ENCODE peak calls at places on chromosomes 5 and 9, in ten cellular contexts. G is AG04450, D is gastrocnemius medialis, J is coronary artery, K is fibroblast of lung, S is right lobe of liver, M is uterus, U is thyroid gland, I is A549, C is cardiac fibroblast. V is an unnamed sample.
A peak's percentile ranks its signal among the peaks of the same experiment; 100 is the strongest.

GRCh38 chr5:5134107-5134506 is 6.0 kb upstream of the ADAMTS16 start:
- DNase-seq in G (no peak), D (no peak), J (no peak), K (no peak), S (no peak), M (no peak), U (no peak), I (no peak), C (no peak), V (no peak)

GRCh38 chr9:2023532-2023931 is 8.4 kb downstream of the SMARCA2 start:
- DNase-seq in G (no peak), D (no peak), J (no peak), K (no peak), S (no peak), M (no peak), U (no peak), I (no peak), C (no peak), V (no peak)

GRCh38 chr9:70567511-70567910 is 153.1 kb upstream of the KLF9 start:
- DNase-seq in G (no peak), D (no peak), J (no peak), K (no peak), S (no peak), M (no peak), U (no peak), I (no peak), C (no peak), V (no peak)

GRCh38 chr9:91026266-91026665 is 224.6 kb downstream of the SYK start:
- DNase-seq in G (no peak), D (no peak), J (peak; percentile 36), K (no peak), S (no peak), M (no peak), U (no peak), I (no peak), C (no peak), V (no peak)

GRCh38 chr5:43396762-43397304 is 15.4 kb downstream of the CCL28 start:
- DNase-seq in G (no peak), D (no peak), J (no peak), K (peak; percentile 21), S (peak; percentile 70), M (peak; percentile 43), U (peak; percentile 85), I (no peak), C (peak; percentile 28), V (peak; percentile 78)

GRCh38 chr5:157327771-157328170 is 61.8 kb downstream of the CYFIP2 start:
- DNase-seq in G (no peak), D (no peak), J (no peak), K (no peak), S (no peak), M (no peak), U (no peak), I (no peak), C (no peak), V (no peak)

GRCh38 chr9:132114102-132114707 is 34.5 kb upstream of the MED27 start:
- DNase-seq in G (peak; percentile 23), D (no peak), J (no peak), K (peak; percentile 57), S (peak; percentile 55), M (peak; percentile 27), U (peak; percentile 76), I (peak; percentile 59), C (peak; percentile 56), V (peak; percentile 44)

GRCh38 chr5:170179626-170180025 is 53.2 kb upstream of the C5orf58 start:
- DNase-seq in G (no peak), D (no peak), J (no peak), K (no peak), S (no peak), M (no peak), U (no peak), I (no peak), C (no peak), V (no peak)

GRCh38 chr5:32916648-32917047 is 205.5 kb downstream of the NPR3 start:
- DNase-seq in G (peak; percentile 2), D (no peak), J (no peak), K (peak; percentile 29), S (peak; percentile 46), M (no peak), U (peak; percentile 70), I (peak; percentile 13), C (peak; percentile 67), V (no peak)

GRCh38 chr9:3741729-3742128 is 215.9 kb upstream of the RFX3 start:
- DNase-seq in G (no peak), D (no peak), J (no peak), K (no peak), S (no peak), M (no peak), U (no peak), I (no peak), C (no peak), V (no peak)

GRCh38 chr9:93121316-93122241 is 12.5 kb downstream of the NINJ1 start:
- DNase-seq in G (no peak), D (peak; percentile 13), J (peak; percentile 69), K (no peak), S (peak; percentile 49), M (peak; percentile 19), U (peak; percentile 0), I (no peak), C (no peak), V (no peak)

DNA sequence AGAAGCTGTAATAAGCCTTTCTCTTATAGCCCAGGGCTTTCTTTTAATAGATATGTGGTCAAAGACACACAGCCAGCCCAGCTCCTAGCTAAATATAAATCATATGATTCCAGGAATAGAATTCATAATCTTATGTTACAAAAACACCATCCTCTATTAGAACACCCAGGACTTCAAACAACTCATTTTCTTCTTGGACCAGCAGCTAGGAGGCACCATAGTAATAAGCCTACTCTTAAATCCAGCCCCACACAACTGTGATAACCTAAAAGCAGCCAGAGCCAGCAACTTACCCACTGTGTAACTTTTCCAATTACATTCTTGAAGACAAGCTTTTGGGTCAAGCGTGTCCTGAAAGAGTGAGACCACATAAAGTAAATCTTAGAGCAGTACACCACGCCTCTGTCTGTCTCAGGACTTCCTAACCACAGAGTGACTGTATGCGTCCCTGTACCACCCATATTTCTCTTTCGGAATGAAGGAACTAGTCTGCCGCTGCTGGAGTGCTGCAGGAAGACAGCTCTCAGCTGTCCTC is 223.8 kb downstream of the TLE1 start:
- DNase-seq in G (no peak), D (peak; percentile 45), J (no peak), K (peak; percentile 20), S (no peak), M (no peak), U (no peak), I (no peak), C (peak; percentile 35), V (no peak)
- TF ChIP-seq CTCF in G (peak; percentile 37), D (peak; percentile 46), J (no peak), K (peak; percentile 40), S (peak; percentile 23), M (no peak), U (no peak), I (no peak), C (no peak), V (no peak)

GRCh38 chr5:161851691-161852299 is 3.9 kb downstream of the GABRA1 start:
- DNase-seq in G (no peak), D (no peak), J (no peak), K (no peak), S (no peak), M (no peak), U (no peak), I (peak; percentile 2), C (peak; percentile 17), V (no peak)
- TF ChIP-seq CTCF in G (no peak), D (no peak), J (no peak), K (no peak), S (peak; percentile 27), M (no peak), U (no peak), I (peak; percentile 41), C (peak; percentile 28), V (no peak)

GRCh38 chr5:68475476-68475875 is 259.9 kb downstream of the PIK3R1 start:
- DNase-seq in G (no peak), D (no peak), J (no peak), K (no peak), S (no peak), M (no peak), U (no peak), I (no peak), C (no peak), V (no peak)

GRCh38 chr5:68478306-68479091 is 262.9 kb downstream of the PIK3R1 start:
- DNase-seq in G (no peak), D (no peak), J (no peak), K (peak; percentile 62), S (no peak), M (no peak), U (no peak), I (no peak), C (peak; percentile 38), V (no peak)

GRCh38 chr5:68480385-68480940 is 264.9 kb downstream of the PIK3R1 start:
- DNase-seq in G (no peak), D (no peak), J (no peak), K (no peak), S (no peak), M (no peak), U (no peak), I (no peak), C (no peak), V (no peak)

GRCh38 chr5:68479524-68479923 is 264.0 kb downstream of the PIK3R1 start:
- DNase-seq in G (no peak), D (no peak), J (no peak), K (no peak), S (no peak), M (no peak), U (no peak), I (no peak), C (no peak), V (no peak)

DNA sequence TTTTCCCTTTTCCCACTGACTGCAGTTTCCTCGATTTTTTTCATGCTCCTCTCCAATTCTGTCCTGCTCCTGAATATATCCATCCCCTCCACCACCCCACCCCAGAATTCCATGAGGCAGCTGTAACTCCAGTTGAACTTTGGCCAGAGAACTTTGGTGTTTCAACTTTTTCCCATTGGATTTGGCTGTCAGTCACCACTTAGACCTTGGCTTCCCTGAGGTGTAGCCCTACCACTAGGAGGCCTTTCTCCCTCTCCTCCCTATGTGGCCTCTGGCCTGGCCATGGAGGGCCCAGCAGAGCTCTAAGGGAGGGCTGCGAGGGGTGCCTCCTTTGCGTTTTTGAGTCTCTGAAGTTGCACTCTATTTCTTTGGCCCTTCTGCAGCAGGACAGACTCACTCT is 261.3 kb downstream of the PIK3R1 start:
- DNase-seq in G (no peak), D (no peak), J (no peak), K (no peak), S (no peak), M (no peak), U (no peak), I (no peak), C (no peak), V (no peak)
- TF ChIP-seq CTCF in G (peak; percentile 5), D (no peak), J (no peak), K (no peak), S (peak; percentile 44), M (no peak), U (no peak), I (no peak), C (no peak), V (no peak)

DNA sequence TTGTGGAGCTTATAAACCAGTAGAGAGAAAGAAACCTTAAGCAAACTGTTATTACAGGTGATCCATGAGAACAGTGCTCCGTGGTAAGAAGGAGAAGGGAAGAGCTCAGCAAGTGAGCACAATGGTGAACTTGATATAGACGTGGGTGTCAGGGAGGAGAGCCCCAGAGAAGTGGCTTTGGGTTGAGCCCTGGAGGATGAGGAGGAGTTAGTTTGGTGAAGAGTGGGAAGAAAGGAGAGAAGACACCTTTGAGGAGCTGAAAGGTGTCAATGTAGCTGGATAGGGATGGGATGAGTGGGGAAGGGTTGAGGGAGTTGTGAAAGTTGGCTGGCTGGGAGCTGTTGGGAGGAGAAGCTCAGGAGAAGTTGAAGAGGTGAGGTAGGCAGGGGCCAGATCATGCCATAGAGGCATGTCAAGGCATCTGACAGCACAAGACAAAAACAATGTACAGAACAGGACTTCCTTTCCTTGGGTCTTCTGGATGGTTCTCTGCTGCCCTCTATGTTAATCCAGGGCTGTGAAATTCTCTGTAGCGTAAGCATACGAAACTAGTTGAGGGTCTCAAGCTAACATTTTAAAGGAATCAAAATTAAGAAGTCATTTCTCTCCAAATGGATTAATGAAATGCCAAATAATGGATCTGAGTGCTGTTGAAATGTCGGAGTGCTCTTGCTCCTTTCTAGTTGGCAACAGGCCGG is 501.9 kb downstream of the KDM4C start:
- DNase-seq in G (no peak), D (no peak), J (no peak), K (no peak), S (no peak), M (no peak), U (no peak), I (no peak), C (no peak), V (no peak)
- TF ChIP-seq CTCF in G (peak; percentile 8), D (no peak), J (no peak), K (peak; percentile 6), S (no peak), M (no peak), U (no peak), I (peak; percentile 19), C (peak; percentile 5), V (no peak)

V was measured in GM20000.